ENCODE peak calls at places on chromosomes 16 and 17, in ten cellular contexts. B is A549, E is colonic mucosa, H is lung, Z is prostate gland, Y is IMR-90, T is cardiac fibroblast, Q is HCT116, U is astrocyte of the spinal cord, A is dorsolateral prefrontal cortex. V is an unnamed sample.

GRCh38 chr17:72578817-72579470 is 458.1 kb downstream of the SOX9 start:
- DNase-seq in B (no peak), E (no peak), H (no peak), Z (no peak), Y (no peak), T (no peak), Q (no peak), U (no peak), A (no peak), V (no peak)

GRCh38 chr17:28552201-28552999 is at the start of gene UNC119:
- DNase-seq in B (peak), E (peak), H (peak), Z (peak), Y (peak), T (peak), Q (no peak), U (peak), A (peak), V (peak)

GRCh38 chr17:60526726-60527125 is 684 bp upstream of the APPBP2 start:
- DNase-seq in B (no peak), E (no peak), H (no peak), Z (no peak), Y (peak), T (peak), Q (no peak), U (no peak), A (no peak), V (no peak)

GRCh38 chr16:67241008-67241900 is 6.0 kb downstream of the FHOD1 start:
- DNase-seq in B (peak), E (peak), H (peak), Z (peak), Y (peak), T (peak), Q (no peak), U (peak), A (no peak), V (no peak)

GRCh38 chr17:2982854-2983636 is 80.4 kb downstream of the OR1D5 start:
- DNase-seq in B (peak), E (peak), H (peak), Z (no peak), Y (peak), T (peak), Q (no peak), U (peak), A (peak), V (no peak)

GRCh38 chr16:47461598-47462266 is 601 bp downstream of the PHKB start:
- DNase-seq in B (peak), E (peak), H (peak), Z (peak), Y (peak), T (peak), Q (peak), U (peak), A (no peak), V (no peak)

GRCh38 chr16:56344518-56345405 is 80.6 kb downstream of the AMFR start:
- DNase-seq in B (no peak), E (no peak), H (no peak), Z (no peak), Y (no peak), T (no peak), Q (no peak), U (no peak), A (no peak), V (no peak)

GRCh38 chr16:88633684-88634140 is 4.7 kb upstream of the IL17C start:
- DNase-seq in B (peak), E (peak), H (no peak), Z (no peak), Y (peak), T (peak), Q (no peak), U (no peak), A (no peak), V (no peak)

GRCh38 chr17:4785311-4786110 is 653 bp downstream of the VMO1 start:
- DNase-seq in B (no peak), E (no peak), H (no peak), Z (no peak), Y (no peak), T (no peak), Q (no peak), U (no peak), A (no peak), V (no peak)

GRCh38 chr17:58969612-58970011 is 137.1 kb downstream of the TRIM37 start:
- DNase-seq in B (no peak), E (no peak), H (no peak), Z (no peak), Y (peak), T (no peak), Q (no peak), U (peak), A (no peak), V (no peak)

GRCh38 chr17:32927201-32927723 is 691 bp upstream of the TMEM98 start:
- DNase-seq in B (no peak), E (peak), H (no peak), Z (no peak), Y (peak), T (no peak), Q (no peak), U (no peak), A (no peak), V (no peak)

GRCh38 chr16:53502331-53503269 is at the start of gene AKTIP:
- DNase-seq in B (no peak), E (peak), H (peak), Z (peak), Y (peak), T (peak), Q (no peak), U (peak), A (no peak), V (peak)

GRCh38 chr16:25374556-25374955 is 116.9 kb upstream of the ZKSCAN2 start:
- DNase-seq in B (no peak), E (no peak), H (no peak), Z (no peak), Y (no peak), T (no peak), Q (no peak), U (no peak), A (no peak), V (no peak)

GRCh38 chr17:79080761-79081290 is 6.2 kb downstream of the ENGASE start:
- DNase-seq in B (no peak), E (no peak), H (no peak), Z (no peak), Y (no peak), T (no peak), Q (no peak), U (no peak), A (no peak), V (no peak)

DNA sequence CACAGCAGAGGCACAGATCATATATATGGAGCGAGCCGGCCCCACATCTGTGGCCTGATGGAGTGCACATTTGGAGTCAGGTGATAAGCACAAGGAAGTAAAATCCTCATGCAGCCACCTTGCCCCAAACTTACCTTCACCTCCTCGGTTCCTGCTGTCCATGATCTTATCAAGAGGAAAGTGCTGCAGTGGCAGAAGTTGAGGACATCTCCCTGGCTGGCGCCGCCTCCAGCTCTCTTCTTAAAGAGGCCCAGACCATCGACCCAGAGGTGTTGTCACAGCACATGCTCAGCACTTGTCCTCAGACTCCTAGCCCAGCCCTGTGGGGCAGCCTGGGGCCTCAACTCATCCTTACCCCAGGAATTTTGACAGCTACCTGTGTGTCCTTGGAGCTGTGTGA is 212.5 kb downstream of the CCDC182 start:
- DNase-seq in B (no peak), E (no peak), H (no peak), Z (no peak), Y (no peak), T (no peak), Q (no peak), U (no peak), A (no peak), V (no peak)
- TF ChIP-seq CTCF in B (no peak), E (no peak), H (no peak), Z (no peak), Y (no peak), T (no peak), Q (no peak), U (no peak), A (no peak), V (no peak)

DNA sequence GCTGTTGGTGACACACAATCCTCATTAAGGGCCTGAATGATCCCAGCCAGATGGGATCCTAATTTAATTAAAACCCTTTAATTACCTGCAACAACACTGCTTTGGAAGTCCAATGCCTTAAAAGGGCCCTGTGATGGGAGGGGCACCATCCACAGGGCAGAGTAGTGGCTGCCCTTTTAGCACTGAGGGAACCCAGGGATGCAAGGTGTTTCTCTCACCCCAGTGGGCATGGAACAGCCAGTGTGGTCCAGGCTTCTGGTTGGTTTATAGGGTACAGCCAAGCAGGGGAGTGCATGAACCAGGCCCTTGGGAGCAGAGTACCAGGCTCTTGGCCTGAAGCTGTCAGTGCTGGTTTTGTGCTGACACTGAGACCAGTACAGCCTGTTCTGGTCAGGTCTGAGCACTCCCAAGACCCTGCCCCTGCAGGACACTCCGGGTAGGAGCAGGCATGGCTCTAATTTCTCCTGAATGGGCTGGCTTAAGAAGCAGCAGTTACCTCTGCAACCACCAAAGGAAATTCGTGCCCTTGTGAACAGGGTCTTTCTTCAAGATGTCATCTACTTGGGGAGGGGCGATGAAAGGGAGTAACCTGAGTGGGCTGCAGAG is 9.9 kb downstream of the NXPH3 start:
- DNase-seq in B (peak), E (no peak), H (no peak), Z (no peak), Y (no peak), T (peak), Q (no peak), U (no peak), A (no peak), V (no peak)
- TF ChIP-seq CTCF in B (no peak), E (no peak), H (no peak), Z (no peak), Y (peak), T (peak), Q (peak), U (peak), A (no peak), V (no peak)

DNA sequence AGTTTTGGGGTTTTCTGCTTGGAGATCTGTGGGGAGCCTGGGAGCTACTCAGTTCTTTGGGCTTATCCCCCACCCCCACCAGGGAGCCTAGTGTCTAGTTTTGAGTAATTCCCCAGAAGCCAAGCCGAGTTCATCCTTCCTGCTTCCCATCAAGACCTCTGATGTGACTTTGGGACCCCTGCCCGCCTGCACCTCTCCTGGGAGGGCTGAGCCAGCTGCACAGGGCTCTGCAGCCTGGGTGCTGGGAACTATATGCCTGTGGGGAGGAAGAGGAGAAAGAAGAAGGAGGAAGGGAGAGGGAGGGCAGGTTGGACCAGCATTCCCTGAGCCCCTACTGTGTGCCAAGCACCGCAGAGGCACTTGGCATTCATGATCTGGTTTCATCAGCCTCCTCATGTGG is 178.9 kb downstream of the TMEM132E start:
- DNase-seq in B (no peak), E (no peak), H (no peak), Z (no peak), Y (no peak), T (no peak), Q (no peak), U (no peak), A (no peak), V (no peak)
- TF ChIP-seq CTCF in B (no peak), E (no peak), H (no peak), Z (no peak), Y (no peak), T (no peak), Q (no peak), U (no peak), A (no peak), V (no peak)

DNA sequence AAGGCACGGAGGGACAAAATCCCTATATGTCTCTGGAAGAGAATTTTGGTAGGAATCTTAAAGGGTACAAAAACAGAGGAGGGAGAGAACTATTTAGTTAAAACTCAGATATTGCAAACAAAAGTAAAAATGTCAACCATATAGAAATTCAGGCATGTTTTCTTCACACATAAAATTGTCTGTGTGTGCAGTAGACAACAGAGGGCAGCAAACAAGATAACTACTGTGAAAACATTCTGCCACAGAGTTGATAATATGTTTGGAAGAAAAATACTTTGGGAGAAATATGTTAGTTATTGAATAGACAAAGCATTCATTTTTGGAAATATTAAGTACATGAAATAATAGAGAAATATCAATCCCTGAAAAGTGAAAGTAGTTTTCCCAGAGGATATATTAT is 56.2 kb downstream of the SNX11 start:
- DNase-seq in B (no peak), E (no peak), H (no peak), Z (no peak), Y (no peak), T (no peak), Q (no peak), U (no peak), A (no peak), V (no peak)
- TF ChIP-seq CTCF in B (peak), E (no peak), H (no peak), Z (no peak), Y (no peak), T (peak), Q (peak), U (peak), A (no peak), V (no peak)

DNA sequence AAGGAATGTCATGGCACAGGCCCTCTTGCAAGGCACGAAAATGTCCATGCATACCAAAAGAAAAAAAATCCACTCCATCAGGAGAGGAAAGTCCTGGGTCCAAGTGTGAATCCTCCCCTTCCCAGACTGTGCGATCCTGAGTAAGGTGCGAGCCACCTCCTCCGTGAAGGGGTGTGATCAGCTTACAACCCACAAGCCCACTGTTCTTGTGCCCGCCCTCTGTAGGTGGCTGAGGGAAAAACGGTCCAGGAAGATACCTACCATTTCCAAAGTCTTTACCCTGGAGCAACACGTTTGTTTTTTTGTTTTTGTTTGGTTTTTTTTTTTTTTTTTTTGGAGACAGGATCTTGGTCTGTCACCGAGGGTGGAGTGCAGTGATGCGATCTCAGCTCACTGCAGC is 116.5 kb downstream of the ZNF423 start:
- DNase-seq in B (peak), E (no peak), H (no peak), Z (no peak), Y (no peak), T (no peak), Q (peak), U (no peak), A (no peak), V (no peak)
- TF ChIP-seq CTCF in B (no peak), E (no peak), H (no peak), Z (no peak), Y (no peak), T (no peak), Q (peak), U (peak), A (no peak), V (no peak)

GRCh38 chr16:84503751-84504395 is 586 bp downstream of the MEAK7 start:
- DNase-seq in B (no peak), E (no peak), H (no peak), Z (no peak), Y (peak), T (peak), Q (no peak), U (no peak), A (no peak), V (no peak)

GRCh38 chr16:84502581-84502980 is 1.9 kb downstream of the MEAK7 start:
- DNase-seq in B (no peak), E (no peak), H (no peak), Z (no peak), Y (no peak), T (peak), Q (no peak), U (no peak), A (no peak), V (no peak)

GRCh38 chr16:84505249-84506156 is 1.0 kb upstream of the MEAK7 start:
- DNase-seq in B (no peak), E (no peak), H (no peak), Z (no peak), Y (no peak), T (no peak), Q (no peak), U (no peak), A (no peak), V (no peak)

GRCh38 chr16:84502075-84502474 is 2.4 kb downstream of the MEAK7 start:
- DNase-seq in B (no peak), E (no peak), H (no peak), Z (no peak), Y (no peak), T (no peak), Q (no peak), U (no peak), A (no peak), V (no peak)

GRCh38 chr16:84504420-84505248 is at the start of gene MEAK7:
- DNase-seq in B (peak), E (peak), H (peak), Z (peak), Y (peak), T (peak), Q (peak), U (peak), A (peak), V (peak)
- TF ChIP-seq CTCF in B (no peak), E (no peak), H (peak), Z (no peak), Y (peak), T (no peak), Q (no peak), U (peak), A (no peak), V (no peak)

GRCh38 chr17:80970044-80970761 is 21.4 kb upstream of the CHMP6 start:
- DNase-seq in B (peak), E (no peak), H (no peak), Z (peak), Y (no peak), T (no peak), Q (no peak), U (no peak), A (peak), V (no peak)
- TF ChIP-seq CTCF in B (peak), E (no peak), H (no peak), Z (peak), Y (peak), T (peak), Q (peak), U (peak), A (peak), V (no peak)

DNA sequence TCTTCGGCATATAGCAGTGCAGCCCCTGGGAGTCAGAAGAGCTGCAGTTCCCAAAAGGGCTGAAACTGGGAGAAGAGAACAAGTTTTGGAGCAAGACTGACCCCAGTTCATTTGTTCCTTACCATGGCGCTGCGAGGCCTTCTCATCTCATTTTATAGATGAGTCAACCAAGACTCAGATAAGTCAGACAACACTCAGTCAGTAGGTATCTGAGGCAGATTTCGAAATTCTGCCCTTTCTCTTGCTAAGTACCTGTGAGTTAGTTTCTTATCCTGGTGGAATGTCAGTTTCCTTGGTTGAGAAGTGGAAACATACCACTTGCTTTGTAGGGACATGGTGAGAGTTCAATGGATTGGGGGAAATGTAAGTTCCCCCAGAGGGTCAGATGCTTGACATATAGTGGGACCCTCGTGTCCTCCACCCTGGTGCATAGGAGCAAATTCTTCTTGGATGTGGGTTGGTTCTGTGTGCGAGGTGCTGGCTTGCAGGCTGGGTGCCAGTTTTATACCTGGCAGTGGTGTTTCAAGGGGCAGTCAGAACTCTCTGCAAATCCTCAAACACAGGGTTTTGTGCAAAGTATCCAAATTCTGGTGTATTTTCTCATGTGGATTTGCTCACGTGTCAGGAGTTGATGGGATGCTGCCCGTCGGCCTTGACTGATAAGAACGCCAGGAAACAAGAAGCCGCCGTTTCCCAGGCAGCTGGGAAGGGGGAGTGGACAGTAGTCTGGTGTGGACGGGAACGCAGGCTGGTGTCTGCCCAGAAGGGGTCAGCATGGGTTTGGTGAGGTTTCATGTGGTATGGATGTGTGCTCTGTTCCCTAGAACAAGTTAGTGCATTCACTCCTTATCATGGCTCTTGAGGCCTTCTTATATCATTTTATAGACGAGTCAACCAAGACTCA is 61.1 kb upstream of the CIBAR2 start:
- DNase-seq in B (peak), E (no peak), H (no peak), Z (no peak), Y (peak), T (peak), Q (peak), U (peak), A (no peak), V (no peak)
- TF ChIP-seq CTCF in B (no peak), E (no peak), H (no peak), Z (no peak), Y (peak), T (no peak), Q (peak), U (peak), A (no peak), V (no peak)

V was measured in mesothelial cell of epicardium.